ENCODE peak calls at places on chromosomes 3 and 15, in six cellular contexts. J is spleen, T is body of pancreas, M is AG04449, G is AG10803, A is retinal pigment epithelial cell. L is an unnamed sample.

GRCh38 chr15:66720206-66721010 is 18.4 kb downstream of the SMAD6 start:
- DNase-seq in M (no peak), J (no peak), G (peak), T (no peak), A (peak), L (peak)

GRCh38 chr3:57670543-57670942 is 22.3 kb downstream of the DENND6A start:
- DNase-seq in M (no peak), G (no peak), A (no peak), J (no peak), T (no peak), L (no peak)

GRCh38 chr3:159163656-159164055 is 361.8 kb downstream of the MFSD1 start:
- DNase-seq in M (no peak), A (no peak), T (no peak), G (no peak), J (no peak), L (no peak)

GRCh38 chr3:32009101-32009500 is 27.6 kb downstream of the ZNF860 start:
- DNase-seq in M (no peak), J (no peak), A (no peak), T (no peak), G (no peak), L (no peak)

GRCh38 chr15:85411992-85412538 is 31.7 kb downstream of the AKAP13 start:
- DNase-seq in T (no peak), J (no peak), A (no peak), M (no peak), G (peak), L (no peak)

GRCh38 chr3:138042043-138042442 is 32.1 kb downstream of the CLDN18 start:
- DNase-seq in G (peak), M (no peak), T (no peak), A (no peak), J (no peak), L (no peak)

GRCh38 chr3:52679811-52680210 is 5.9 kb downstream of the PBRM1 start:
- DNase-seq in G (no peak), T (no peak), J (no peak), A (no peak), M (no peak), L (no peak)

GRCh38 chr3:30518201-30518864 is 88.1 kb upstream of the TGFBR2 start:
- DNase-seq in G (peak), T (peak), M (no peak), A (peak), J (no peak), L (no peak)

GRCh38 chr3:167116120-167116922 is 263.8 kb downstream of the ZBBX start:
- DNase-seq in G (no peak), M (no peak), A (no peak), T (no peak), J (no peak), L (no peak)

GRCh38 chr15:35545825-35546580 is at the start of gene DPH6:
- DNase-seq in G (peak), A (peak), T (peak), M (peak), J (peak), L (peak)

GRCh38 chr3:122923611-122924010 is 104.0 kb downstream of the SEMA5B start:
- DNase-seq in G (no peak), J (peak), A (no peak), T (no peak), M (no peak), L (no peak)

GRCh38 chr3:13495921-13496723 is 16.0 kb downstream of the HDAC11 start:
- DNase-seq in G (peak), J (peak), T (peak), M (peak), A (no peak), L (peak)

GRCh38 chr3:139537325-139537724 is 2.2 kb downstream of the RBP1 start:
- DNase-seq in A (no peak), T (no peak), G (peak), M (no peak), J (no peak), L (peak)

GRCh38 chr3:46162975-46163550 is 45.0 kb downstream of the CCR1 start:
- DNase-seq in G (no peak), M (no peak), A (no peak), J (no peak), T (no peak), L (no peak)

GRCh38 chr15:81296673-81297072 is 27.3 kb downstream of the STARD5 start:
- DNase-seq in J (peak), T (no peak), G (no peak), A (no peak), M (no peak), L (no peak)

GRCh38 chr3:20564966-20565365 is 379.0 kb upstream of the SGO1 start:
- DNase-seq in M (no peak), T (no peak), J (no peak), A (no peak), G (peak), L (no peak)

GRCh38 chr3:10505050-10505790 is at the start of gene ATP2B2:
- DNase-seq in A (no peak), J (no peak), T (no peak), M (no peak), G (no peak), L (no peak)

GRCh38 chr15:51938286-51938685 is 33.3 kb downstream of the LEO1 start:
- DNase-seq in J (no peak), T (no peak), G (no peak), M (no peak), A (no peak), L (no peak)

GRCh38 chr15:51935466-51936118 is 36.0 kb downstream of the LEO1 start:
- DNase-seq in T (no peak), M (no peak), J (no peak), G (no peak), A (no peak), L (no peak)

GRCh38 chr15:51931638-51932037 is 39.9 kb downstream of the LEO1 start:
- DNase-seq in G (peak), T (no peak), J (no peak), M (no peak), A (no peak), L (no peak)

GRCh38 chr15:51939216-51939615 is 32.4 kb downstream of the LEO1 start:
- DNase-seq in J (no peak), T (no peak), G (peak), A (no peak), M (no peak), L (no peak)

DNA sequence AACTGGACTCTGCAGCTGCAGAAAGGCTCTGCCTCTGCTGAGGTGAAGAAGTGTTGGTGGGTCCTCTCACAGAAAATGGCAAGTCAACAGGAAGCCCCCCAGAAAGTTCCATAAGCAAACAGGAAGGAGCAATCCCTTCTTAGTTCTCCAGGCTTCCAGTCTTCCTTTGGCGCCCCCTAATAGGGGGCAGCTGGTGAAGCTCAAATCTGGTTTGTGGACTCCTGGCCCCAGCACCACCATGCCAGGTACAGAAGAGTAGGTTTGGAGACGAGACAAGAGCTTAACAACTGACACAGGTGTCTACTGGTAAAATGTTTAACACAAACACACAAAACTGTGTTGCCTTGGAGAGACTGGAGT is 35.5 kb downstream of the LEO1 start:
- DNase-seq in J (no peak), M (no peak), G (no peak), A (no peak), T (no peak), L (no peak)
- TF ChIP-seq CTCF in J (no peak), M (no peak), G (no peak), A (no peak), T (no peak), L (no peak)

DNA sequence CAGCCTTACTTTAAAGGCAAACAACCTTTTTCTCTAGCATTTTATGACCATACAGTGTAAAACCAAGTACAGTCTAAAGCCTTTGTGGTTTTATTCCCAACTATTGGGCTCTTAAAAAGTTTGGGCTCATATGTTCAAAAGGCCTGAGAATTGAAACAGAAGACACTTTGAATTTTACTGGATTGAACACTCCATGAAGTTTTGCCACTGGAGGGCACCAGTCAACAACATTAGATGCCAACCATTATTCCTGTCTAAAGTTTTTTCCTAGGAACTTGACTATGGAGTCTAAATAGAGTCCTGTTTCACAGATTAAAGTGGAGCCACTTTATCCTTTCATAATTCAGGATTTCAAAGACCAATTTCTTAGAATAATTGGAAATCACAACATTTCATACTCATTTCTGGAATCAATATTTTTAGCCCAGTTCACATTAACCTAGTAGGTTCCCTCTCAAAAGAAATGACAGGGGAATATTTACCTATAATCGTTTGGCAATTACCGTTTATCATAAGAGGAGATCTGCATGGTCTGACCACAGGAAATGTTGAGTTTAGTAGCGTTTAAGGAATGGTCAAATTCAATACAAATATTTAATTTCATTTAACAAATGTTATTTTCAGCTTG is 244.1 kb upstream of the PDZRN3 start:
- DNase-seq in A (no peak), J (no peak), G (peak), M (peak), T (peak), L (peak)
- TF ChIP-seq CTCF in A (peak), J (no peak), G (peak), M (peak), T (peak), L (peak)

GRCh38 chr3:185268194-185268809 is 14.5 kb upstream of the EHHADH start:
- DNase-seq in G (no peak), T (no peak), M (no peak), A (no peak), J (no peak), L (no peak)

GRCh38 chr3:185267193-185267592 is 13.3 kb upstream of the EHHADH start:
- DNase-seq in A (no peak), M (no peak), J (no peak), T (no peak), G (no peak), L (no peak)

GRCh38 chr3:185272051-185272450 is 18.2 kb upstream of the EHHADH start:
- DNase-seq in G (no peak), T (no peak), M (no peak), A (no peak), J (no peak), L (no peak)

GRCh38 chr3:185270956-185271332 is 17.1 kb upstream of the EHHADH start:
- DNase-seq in T (no peak), J (no peak), A (no peak), G (no peak), M (no peak), L (no peak)

GRCh38 chr3:185270262-185270955 is 16.6 kb upstream of the EHHADH start:
- DNase-seq in A (no peak), M (no peak), G (peak), T (no peak), J (no peak), L (no peak)
- TF ChIP-seq CTCF in A (peak), M (peak), G (peak), T (peak), J (no peak), L (peak)

GRCh38 chr3:98151241-98151640 is 4.0 kb downstream of the OR5H14 start:
- DNase-seq in M (no peak), J (no peak), G (no peak), T (no peak), A (no peak), L (no peak)
- TF ChIP-seq CTCF in M (no peak), J (no peak), G (no peak), T (no peak), A (no peak), L (no peak)

DNA sequence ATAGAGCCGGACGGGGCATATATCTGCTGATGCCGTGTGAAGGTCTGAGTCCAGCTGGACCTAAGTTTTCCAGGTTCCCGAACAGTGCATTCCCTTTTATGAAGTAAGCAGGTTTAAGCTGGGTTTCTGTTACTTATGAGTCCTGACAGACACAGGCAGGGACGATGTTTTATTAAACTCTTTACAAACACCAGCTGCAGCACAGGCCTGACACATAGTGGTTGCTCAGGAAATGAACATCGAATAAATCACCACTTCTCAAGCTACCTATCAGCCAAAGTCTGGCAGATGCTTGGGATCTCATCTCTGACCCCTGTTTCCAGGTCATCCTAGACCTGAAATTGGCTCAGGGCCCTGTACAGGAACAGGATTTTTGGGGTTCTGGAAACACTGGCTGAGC is 50.9 kb upstream of the RAD18 start:
- DNase-seq in T (no peak), M (no peak), J (no peak), A (no peak), G (peak), L (no peak)
- TF ChIP-seq CTCF in T (no peak), M (peak), J (no peak), A (peak), G (peak), L (no peak)

GRCh38 chr3:27728195-27729087 is 6.3 kb upstream of the EOMES start:
- DNase-seq in J (peak), A (no peak), M (no peak), T (no peak), G (no peak), L (no peak)
- TF ChIP-seq CTCF in J (no peak), A (peak), M (peak), T (peak), G (no peak), L (peak)

DNA sequence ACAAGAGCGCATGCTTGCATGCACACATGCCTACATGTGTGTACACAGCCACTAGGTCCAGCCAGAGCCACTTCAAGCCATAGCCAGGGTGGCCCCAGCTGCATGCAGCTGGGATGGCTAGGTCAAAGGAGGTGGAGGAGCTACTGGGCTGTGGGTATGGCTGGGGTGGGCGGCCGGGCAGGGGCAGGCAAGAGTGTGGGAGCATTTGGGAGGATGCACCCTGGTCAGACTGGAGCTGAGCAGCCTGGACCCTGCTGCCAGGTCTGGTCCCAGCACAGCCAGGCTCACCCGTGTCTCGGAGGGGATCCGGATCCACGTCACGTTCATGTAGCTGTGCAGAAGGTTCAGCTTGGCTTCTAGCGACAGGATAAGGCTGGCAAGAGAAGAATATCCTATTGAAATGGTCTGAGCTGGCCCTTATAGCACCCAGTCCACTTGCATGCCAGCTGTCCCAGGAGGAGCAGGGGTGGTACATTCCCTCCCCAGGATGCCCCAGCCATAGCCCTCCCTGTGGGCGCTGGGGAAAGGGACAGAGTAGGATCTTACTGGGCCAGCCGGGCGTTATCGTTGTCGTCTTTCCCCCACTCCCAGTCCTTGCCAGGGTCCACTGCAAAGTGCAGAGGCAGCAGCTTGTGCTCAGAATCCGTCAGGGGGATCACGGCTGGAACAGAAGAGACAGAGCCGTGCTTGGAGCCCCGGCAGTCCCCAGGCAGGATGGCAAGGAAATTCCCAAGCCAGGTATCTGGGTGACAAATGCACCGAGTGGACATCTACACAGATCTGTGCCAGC is 160.5 kb downstream of the KLF13 start:
- DNase-seq in M (no peak), T (no peak), A (no peak), J (no peak), G (no peak), L (no peak)
- TF ChIP-seq CTCF in M (no peak), T (no peak), A (no peak), J (no peak), G (no peak), L (no peak)